ENCODE peak calls at places on chromosome 2, in four cellular contexts. L is colonic mucosa, H is caudate nucleus, U is uterus. R is an unnamed sample.

GRCh38 chr2:123913266-123913810 is 111.7 kb upstream of the CNTNAP5 start:
- DNase-seq in L (no peak), H (no peak), U (no peak), R (no peak)

GRCh38 chr2:65999103-65999502 is 435.8 kb upstream of the MEIS1 start:
- DNase-seq in L (no peak), H (no peak), U (no peak), R (no peak)

GRCh38 chr2:240277073-240277806 is 136.8 kb upstream of the OTOS start:
- DNase-seq in L (peak), H (no peak), U (no peak), R (no peak)

GRCh38 chr2:241857572-241858121 is 1.0 kb downstream of the PDCD1 start:
- DNase-seq in L (no peak), H (no peak), U (no peak), R (no peak)

GRCh38 chr2:231056453-231057416 is at the start of gene PSMD1:
- DNase-seq in L (peak), H (peak), U (peak), R (peak)

GRCh38 chr2:186891219-186891621 is 42.2 kb upstream of the ZSWIM2 start:
- DNase-seq in L (no peak), H (no peak), U (peak), R (no peak)

GRCh38 chr2:193463016-193463415 is 1268.3 kb upstream of the TMEFF2 start:
- DNase-seq in L (no peak), H (no peak), U (no peak), R (no peak)

GRCh38 chr2:187118331-187119099 is 269.5 kb upstream of the ZSWIM2 start:
- DNase-seq in L (no peak), H (no peak), U (no peak), R (no peak)

GRCh38 chr2:38380397-38381130 is 3.5 kb upstream of the ATL2 start:
- DNase-seq in L (no peak), H (no peak), U (no peak), R (no peak)

GRCh38 chr2:109348645-109349554 is 219.9 kb downstream of the SH3RF3 start:
- DNase-seq in L (no peak), H (no peak), U (no peak), R (no peak)

GRCh38 chr2:23684540-23685176 is 242.3 kb downstream of the ATAD2B start:
- DNase-seq in L (no peak), H (no peak), U (no peak), R (no peak)

GRCh38 chr2:109690822-109691541 is 76.8 kb downstream of the SOWAHC start:
- DNase-seq in L (peak), H (no peak), U (peak), R (peak)

GRCh38 chr2:69585855-69586560 is 57.5 kb downstream of the AAK1 start:
- DNase-seq in L (no peak), H (no peak), U (no peak), R (no peak)

DNA sequence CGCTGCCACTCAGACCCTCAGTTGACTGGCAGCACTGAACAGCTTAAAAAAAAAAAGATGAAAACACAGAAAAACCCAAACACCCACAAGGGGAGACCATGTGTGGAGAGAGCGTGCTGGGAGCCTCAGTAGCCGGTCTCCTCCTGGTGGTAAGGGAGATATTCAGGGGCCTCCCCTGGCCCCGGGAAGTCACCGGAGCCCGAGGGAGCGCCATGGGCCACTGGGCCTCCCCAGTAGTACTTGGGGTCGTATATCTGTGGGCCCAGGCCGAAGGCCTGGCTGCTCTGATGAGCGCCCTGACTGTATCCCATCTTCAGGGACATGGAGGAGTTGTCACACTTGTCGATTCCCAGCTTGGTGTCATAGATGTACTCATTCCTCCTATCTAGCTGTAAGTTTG is 145.7 kb upstream of the TEKT4 start:
- DNase-seq in L (no peak), H (no peak), U (no peak), R (no peak)
- H3K27ac ChIP-seq in L (no peak), H (no peak), U (no peak), R (no peak)

DNA sequence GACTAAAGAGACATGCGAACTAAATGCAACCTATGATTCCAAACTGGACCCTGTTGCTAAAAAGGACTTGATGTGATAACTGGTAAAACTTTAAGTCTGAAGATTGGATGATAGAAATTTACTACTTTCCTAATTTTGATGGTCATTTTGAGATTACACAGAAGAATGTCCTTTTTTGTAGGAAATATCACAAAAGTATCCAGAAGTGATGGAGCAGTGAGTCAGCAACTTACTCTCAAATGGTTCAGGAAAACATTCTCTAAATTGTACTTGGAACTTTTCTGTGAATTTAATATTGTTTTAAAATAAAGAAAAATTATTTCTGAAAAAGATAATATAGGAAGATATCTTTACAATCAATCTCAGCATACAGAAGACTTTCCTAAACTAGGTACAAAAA is 19.9 kb downstream of the MBOAT2 start:
- DNase-seq in L (no peak), H (no peak), U (no peak), R (no peak)
- H3K27ac ChIP-seq in L (no peak), H (no peak), U (no peak), R (no peak)

GRCh38 chr2:149744845-149745244 is 157.3 kb upstream of the MMADHC start:
- DNase-seq in L (no peak), H (no peak), U (no peak), R (no peak)
- H3K27ac ChIP-seq in L (no peak), H (no peak), U (no peak), R (no peak)

GRCh38 chr2:86673976-86674670 is 46.0 kb upstream of the RMND5A start:
- DNase-seq in L (no peak), H (no peak), U (no peak), R (no peak)
- H3K27ac ChIP-seq in L (no peak), H (no peak), U (peak), R (no peak)

DNA sequence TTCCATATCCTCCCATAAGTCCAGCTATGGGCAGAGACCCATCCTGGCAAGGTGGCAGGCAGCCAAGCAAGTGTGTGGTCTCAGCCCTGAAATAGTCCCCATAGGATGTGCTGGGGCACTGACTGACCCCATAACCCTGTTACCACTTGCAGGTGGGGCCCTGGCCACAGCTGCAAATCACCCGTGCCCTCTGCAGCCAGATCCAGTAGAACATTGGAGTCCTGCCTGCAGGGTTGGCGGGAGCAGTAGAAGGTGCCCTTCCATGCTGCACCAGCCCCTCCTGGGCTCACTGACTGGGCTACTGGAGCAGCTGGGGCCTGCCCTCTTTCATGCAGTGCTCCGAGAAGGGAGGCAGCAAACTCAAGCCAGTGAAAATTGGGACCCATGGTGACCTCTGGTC is 112.6 kb upstream of the MCFD2 start:
- DNase-seq in L (no peak), H (no peak), U (no peak), R (no peak)
- H3K27ac ChIP-seq in L (no peak), H (no peak), U (no peak), R (peak)

GRCh38 chr2:48588745-48589144 is 28.9 kb upstream of the GTF2A1L start:
- DNase-seq in L (no peak), H (no peak), U (no peak), R (no peak)

GRCh38 chr2:48589170-48589767 is 28.4 kb upstream of the GTF2A1L start:
- DNase-seq in L (no peak), H (peak), U (peak), R (no peak)

GRCh38 chr2:48584551-48584950 is 33.1 kb upstream of the GTF2A1L start:
- DNase-seq in L (no peak), H (no peak), U (no peak), R (no peak)

GRCh38 chr2:48586433-48586832 is 31.2 kb upstream of the GTF2A1L start:
- DNase-seq in L (no peak), H (no peak), U (no peak), R (no peak)

DNA sequence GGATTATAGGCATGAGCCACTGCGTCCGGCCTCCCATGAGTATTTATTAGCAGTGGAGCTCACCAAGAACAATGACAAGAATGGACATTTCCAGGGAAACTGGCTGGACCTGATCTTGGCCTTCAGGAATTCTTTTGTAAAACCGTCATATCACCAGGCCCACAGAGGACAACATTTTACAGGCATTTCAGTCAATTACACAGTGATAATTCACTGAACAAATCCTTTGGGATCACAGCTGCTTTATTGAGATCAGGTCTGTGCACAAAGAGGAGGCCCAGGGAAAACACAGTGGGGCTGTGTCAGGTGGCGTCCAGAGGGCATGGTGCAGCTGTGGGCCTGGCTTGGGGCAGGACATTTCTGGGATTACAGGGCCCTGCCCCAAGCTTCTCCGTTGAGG is 30.1 kb upstream of the GTF2A1L start:
- DNase-seq in L (no peak), H (no peak), U (no peak), R (no peak)
- H3K27ac ChIP-seq in L (no peak), H (no peak), U (no peak), R (no peak)

GRCh38 chr2:80830891-80831290 is 526.3 kb upstream of the LRRTM1 start:
- DNase-seq in L (no peak), H (no peak), U (no peak), R (no peak)
- H3K27ac ChIP-seq in L (no peak), H (no peak), U (no peak), R (no peak)

DNA sequence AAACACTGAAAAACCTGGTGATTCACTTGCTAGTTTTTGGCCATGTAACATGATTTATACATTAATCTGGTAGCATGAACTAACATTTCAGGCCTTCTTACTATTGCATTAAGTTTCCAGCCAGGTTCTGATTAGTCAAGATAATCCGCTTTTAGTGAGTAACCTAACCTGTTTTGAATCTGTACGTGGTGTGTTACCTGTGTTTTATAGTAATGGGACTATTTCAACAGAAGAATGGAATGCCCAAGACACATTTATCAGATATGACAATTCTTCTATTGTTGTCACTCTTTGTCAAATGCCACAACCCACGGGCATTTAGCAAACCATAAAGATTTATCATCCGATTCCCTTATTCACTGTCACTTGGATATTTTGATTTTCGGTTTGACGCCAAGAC is 117.9 kb downstream of the ETAA1 start:
- DNase-seq in L (no peak), H (no peak), U (no peak), R (no peak)
- H3K27ac ChIP-seq in L (no peak), H (no peak), U (peak), R (no peak)

DNA sequence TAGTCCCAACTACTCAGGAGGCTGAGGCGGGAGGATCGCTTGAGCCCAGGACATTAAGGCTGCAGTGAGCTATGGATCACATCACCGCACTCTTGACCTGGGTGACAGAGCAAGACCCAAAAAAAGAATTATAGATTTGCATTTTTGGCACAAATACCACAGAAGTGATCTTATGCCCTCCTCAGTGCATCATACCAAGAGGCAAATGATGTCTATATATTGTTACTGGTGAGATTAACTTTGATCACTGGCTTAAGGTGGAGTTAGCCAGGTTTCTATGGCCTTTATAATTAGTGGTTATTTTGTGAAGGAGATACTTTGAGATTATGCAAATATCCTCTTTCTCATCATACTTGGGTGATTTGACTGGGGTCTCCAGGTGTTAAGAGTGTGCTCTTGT is 22.1 kb upstream of the CATIP start:
- DNase-seq in L (no peak), H (no peak), U (no peak), R (no peak)
- H3K27ac ChIP-seq in L (no peak), H (no peak), U (no peak), R (no peak)

GRCh38 chr2:174635015-174635593 is 37.5 kb upstream of the WIPF1 start:
- DNase-seq in L (no peak), H (no peak), U (no peak), R (no peak)
- H3K27ac ChIP-seq in L (peak), H (peak), U (peak), R (peak)

R was measured in substantia nigra.